ENCODE peak calls at places on chromosomes 11 and 22, in four cellular contexts. One of them, this sample, is unnamed.
A peak's percentile ranks its signal among the peaks of the same experiment; 100 is the strongest.

GRCh38 chr11:134118016-134118415 is 49.1 kb downstream of the JAM3 start:
- DNase-seq in stromal cell of bone marrow: no peak
- DNase-seq in A549: no peak
- DNase-seq in HTR-8/SVneo: no peak
- DNase-seq in this sample: no peak

GRCh38 chr11:65065898-65066297 is 7.5 kb upstream of the NAALADL1 start:
- DNase-seq in HTR-8/SVneo: no peak
- DNase-seq in stromal cell of bone marrow: no peak
- DNase-seq in A549: no peak
- DNase-seq in this sample: no peak

GRCh38 chr22:38031491-38031890 is 25.7 kb upstream of the PICK1 start:
- DNase-seq in HTR-8/SVneo: no peak
- DNase-seq in A549: no peak
- DNase-seq in stromal cell of bone marrow: no peak
- DNase-seq in this sample: peak; percentile 56

GRCh38 chr11:117946196-117946841 is 17.1 kb upstream of the TMPRSS13 start:
- DNase-seq in HTR-8/SVneo: no peak
- DNase-seq in stromal cell of bone marrow: no peak
- DNase-seq in A549: no peak
- DNase-seq in this sample: no peak

GRCh38 chr11:102436546-102436945 is 16.0 kb downstream of the TMEM123 start:
- DNase-seq in stromal cell of bone marrow: peak; percentile 71
- DNase-seq in HTR-8/SVneo: no peak
- DNase-seq in A549: no peak
- DNase-seq in this sample: no peak

GRCh38 chr22:38080847-38081635 is 2.9 kb downstream of the SLC16A8 start:
- DNase-seq in HTR-8/SVneo: no peak
- DNase-seq in A549: no peak
- DNase-seq in stromal cell of bone marrow: no peak
- DNase-seq in this sample: no peak

GRCh38 chr11:47257518-47258316 is at the start of gene NR1H3:
- DNase-seq in stromal cell of bone marrow: peak; percentile 38
- DNase-seq in A549: peak; percentile 64
- DNase-seq in HTR-8/SVneo: peak; percentile 77
- DNase-seq in this sample: peak; percentile 58

GRCh38 chr11:104962852-104963251 is 5.5 kb downstream of the CASP4 start:
- DNase-seq in A549: no peak
- DNase-seq in stromal cell of bone marrow: no peak
- DNase-seq in HTR-8/SVneo: no peak
- DNase-seq in this sample: no peak

GRCh38 chr11:32434387-32435151 is 770 bp downstream of the WT1 start:
- DNase-seq in stromal cell of bone marrow: no peak
- DNase-seq in A549: peak; percentile 52
- DNase-seq in HTR-8/SVneo: peak; percentile 62
- DNase-seq in this sample: no peak

GRCh38 chr11:61498767-61499341 is 9.7 kb upstream of the LRRC10B start:
- DNase-seq in A549: no peak
- DNase-seq in HTR-8/SVneo: no peak
- DNase-seq in stromal cell of bone marrow: no peak
- DNase-seq in this sample: no peak

GRCh38 chr11:119721129-119722120 is 7.6 kb downstream of the NECTIN1 start:
- DNase-seq in stromal cell of bone marrow: no peak
- DNase-seq in HTR-8/SVneo: peak; percentile 41
- DNase-seq in A549: peak; percentile 41
- DNase-seq in this sample: no peak

GRCh38 chr11:35968386-35969088 is 24.7 kb downstream of the LDLRAD3 start:
- DNase-seq in stromal cell of bone marrow: no peak
- DNase-seq in HTR-8/SVneo: no peak
- DNase-seq in A549: no peak
- DNase-seq in this sample: no peak

GRCh38 chr11:34667810-34668582 is 47.1 kb downstream of the EHF start:
- DNase-seq in HTR-8/SVneo: no peak
- DNase-seq in stromal cell of bone marrow: no peak
- DNase-seq in A549: no peak
- DNase-seq in this sample: no peak

GRCh38 chr11:19218216-19218615 is 16.4 kb upstream of the CSRP3 start:
- DNase-seq in A549: no peak
- DNase-seq in HTR-8/SVneo: no peak
- DNase-seq in stromal cell of bone marrow: no peak
- DNase-seq in this sample: no peak

GRCh38 chr22:46467006-46467405 is 70.4 kb downstream of the CELSR1 start:
- DNase-seq in HTR-8/SVneo: no peak
- DNase-seq in stromal cell of bone marrow: no peak
- DNase-seq in A549: no peak
- DNase-seq in this sample: no peak

GRCh38 chr11:46947399-46948077 is 11.0 kb downstream of the CSTPP1 start:
- DNase-seq in HTR-8/SVneo: no peak
- DNase-seq in stromal cell of bone marrow: no peak
- DNase-seq in A549: no peak
- DNase-seq in this sample: no peak

GRCh38 chr22:36208934-36209333 is 7.3 kb upstream of the APOL4 start:
- DNase-seq in HTR-8/SVneo: no peak
- DNase-seq in stromal cell of bone marrow: no peak
- DNase-seq in A549: no peak
- DNase-seq in this sample: no peak

GRCh38 chr22:19663821-19664325 is 50.4 kb upstream of the SEPTIN5 start:
- DNase-seq in A549: no peak
- DNase-seq in stromal cell of bone marrow: peak; percentile 49
- DNase-seq in HTR-8/SVneo: no peak
- DNase-seq in this sample: peak; percentile 83

GRCh38 chr11:63998558-63999348 is 12.5 kb downstream of the OTUB1 start:
- DNase-seq in stromal cell of bone marrow: no peak
- DNase-seq in HTR-8/SVneo: no peak
- DNase-seq in A549: no peak
- DNase-seq in this sample: no peak

GRCh38 chr11:45471002-45471665 is 185.0 kb upstream of the SYT13 start:
- DNase-seq in HTR-8/SVneo: no peak
- DNase-seq in stromal cell of bone marrow: no peak
- DNase-seq in A549: no peak
- DNase-seq in this sample: no peak

GRCh38 chr11:57325735-57326048 is 940 bp upstream of the TNKS1BP1 start:
- DNase-seq in stromal cell of bone marrow: no peak
- DNase-seq in A549: peak; percentile 55
- DNase-seq in HTR-8/SVneo: no peak
- DNase-seq in this sample: no peak

GRCh38 chr11:12216100-12216499 is 105.7 kb downstream of the MICAL2 start:
- DNase-seq in stromal cell of bone marrow: no peak
- DNase-seq in HTR-8/SVneo: no peak
- DNase-seq in A549: no peak
- DNase-seq in this sample: no peak

GRCh38 chr11:96761451-96761850 is 371.6 kb downstream of the JRKL start:
- DNase-seq in HTR-8/SVneo: no peak
- DNase-seq in A549: no peak
- DNase-seq in stromal cell of bone marrow: no peak
- DNase-seq in this sample: no peak

GRCh38 chr22:19892249-19892879 is 37.7 kb upstream of the GNB1L start:
- DNase-seq in A549: no peak
- DNase-seq in stromal cell of bone marrow: no peak
- DNase-seq in HTR-8/SVneo: peak; percentile 57
- DNase-seq in this sample: no peak

GRCh38 chr11:43382614-43383013 is 23.9 kb downstream of the TTC17 start:
- DNase-seq in stromal cell of bone marrow: no peak
- DNase-seq in A549: no peak
- DNase-seq in HTR-8/SVneo: no peak
- DNase-seq in this sample: no peak

GRCh38 chr11:62001450-62002178 is 34.2 kb upstream of the FTH1 start:
- DNase-seq in stromal cell of bone marrow: no peak
- DNase-seq in HTR-8/SVneo: no peak
- DNase-seq in A549: no peak
- DNase-seq in this sample: no peak

GRCh38 chr11:122711831-122712378 is 56.4 kb downstream of the UBASH3B start:
- DNase-seq in HTR-8/SVneo: no peak
- DNase-seq in A549: no peak
- DNase-seq in stromal cell of bone marrow: no peak
- DNase-seq in this sample: no peak

GRCh38 chr11:111777094-111778046 is 11.2 kb upstream of the PPP2R1B start:
- DNase-seq in HTR-8/SVneo: peak; percentile 87
- DNase-seq in stromal cell of bone marrow: peak; percentile 59
- DNase-seq in A549: peak; percentile 47
- DNase-seq in this sample: peak; percentile 69

This sample was measured in COLO829.